ENCODE peak calls at places on chromosomes 4 and X, in seven cellular contexts. D is RWPE2; Z is mucosa of descending colon; V is A549; O is foreskin keratinocyte; E is WTC11; L is CD8-positive, alpha-beta T cell. I is an unnamed sample.

GRCh38 chr4:70892086-70892769 is 9.9 kb upstream of the MOB1B start:
- ATAC-seq in L (no peak), D (no peak), V (no peak), E (no peak), Z (peak), O (no peak), I (peak)

GRCh38 chr4:72319596-72319995 is 249.4 kb downstream of the ADAMTS3 start:
- ATAC-seq in L (no peak), V (no peak), Z (no peak), O (peak), E (no peak), D (peak), I (no peak)

GRCh38 chrX:74085642-74086236 is 218.2 kb upstream of the ZCCHC13 start:
- ATAC-seq in O (no peak), L (no peak), Z (no peak), V (no peak), E (no peak), D (no peak), I (no peak)

GRCh38 chr4:53039741-53040458 is 177.8 kb downstream of the RASL11B start:
- ATAC-seq in V (no peak), E (no peak), L (no peak), O (no peak), Z (no peak), D (no peak), I (no peak)

GRCh38 chrX:152806035-152806434 is 24.5 kb downstream of the CETN2 start:
- ATAC-seq in V (no peak), L (no peak), O (no peak), D (no peak), E (no peak), Z (no peak), I (no peak)

GRCh38 chrX:20315140-20315539 is 48.4 kb upstream of the RPS6KA3 start:
- ATAC-seq in Z (peak), L (no peak), D (peak), E (no peak), V (no peak), O (peak), I (no peak)

GRCh38 chrX:139113682-139114081 is 402.2 kb upstream of the FGF13 start:
- ATAC-seq in L (no peak), D (no peak), V (no peak), Z (no peak), E (no peak), O (no peak), I (peak)

GRCh38 chrX:7055386-7056137 is 92.0 kb upstream of the STS start:
- ATAC-seq in Z (peak), L (no peak), V (no peak), E (no peak), D (no peak), O (no peak), I (no peak)

DNA sequence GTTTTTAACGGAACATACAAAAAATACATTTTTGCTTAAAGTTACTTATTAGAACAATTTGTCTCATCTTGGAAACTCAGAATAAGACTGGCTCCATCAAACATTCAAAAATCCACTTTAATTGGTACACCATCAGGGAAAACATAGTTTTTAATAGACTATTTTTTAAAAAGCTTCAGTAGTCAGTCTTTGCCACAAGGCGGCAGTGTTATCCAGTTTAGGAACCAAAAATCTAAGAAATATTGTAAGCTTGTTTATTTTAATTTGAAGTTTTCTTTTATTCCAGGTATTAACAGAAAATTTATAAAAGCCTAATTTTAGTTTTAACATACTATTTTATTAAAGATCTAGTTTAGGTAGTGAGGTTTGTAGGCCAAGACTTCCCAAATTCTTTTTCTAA is 107.7 kb downstream of the APOOL start:
- ATAC-seq in V (no peak), O (no peak), L (no peak), D (no peak), Z (peak), E (no peak), I (no peak)
- TF ChIP-seq CTCF in V (peak), O (peak), L (peak), D (peak), Z (peak), E (peak), I (peak)

DNA sequence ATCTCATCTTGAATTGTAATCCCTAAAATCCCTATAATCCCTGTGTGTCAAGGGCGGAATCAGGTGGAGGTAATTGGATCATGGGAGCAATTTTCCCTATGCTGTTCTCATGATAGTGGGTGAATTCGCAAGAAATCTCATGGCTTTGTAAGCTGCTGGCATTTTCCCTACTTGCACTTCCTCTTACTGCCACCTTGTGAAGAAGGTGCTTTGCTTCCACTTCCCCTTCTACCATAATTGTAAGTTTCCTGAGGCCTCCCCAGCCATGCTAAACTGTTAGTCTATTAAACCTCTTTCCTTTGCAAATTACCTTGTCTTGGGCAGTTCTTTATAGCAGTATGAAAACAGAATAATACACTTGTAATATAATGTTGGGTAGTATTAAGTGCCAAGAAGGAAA is 1087.4 kb upstream of the SLIT2 start:
- ATAC-seq in L (no peak), V (no peak), E (no peak), D (no peak), Z (no peak), O (no peak), I (no peak)
- TF ChIP-seq CTCF in L (no peak), V (no peak), E (no peak), D (no peak), Z (no peak), O (no peak), I (no peak)

GRCh38 chrX:8849945-8850344 is 48.8 kb upstream of the FAM9A start:
- ATAC-seq in V (no peak), O (no peak), E (peak), L (no peak), D (no peak), Z (no peak), I (no peak)
- TF ChIP-seq CTCF in V (no peak), O (no peak), E (no peak), L (no peak), D (no peak), Z (no peak), I (no peak)

DNA sequence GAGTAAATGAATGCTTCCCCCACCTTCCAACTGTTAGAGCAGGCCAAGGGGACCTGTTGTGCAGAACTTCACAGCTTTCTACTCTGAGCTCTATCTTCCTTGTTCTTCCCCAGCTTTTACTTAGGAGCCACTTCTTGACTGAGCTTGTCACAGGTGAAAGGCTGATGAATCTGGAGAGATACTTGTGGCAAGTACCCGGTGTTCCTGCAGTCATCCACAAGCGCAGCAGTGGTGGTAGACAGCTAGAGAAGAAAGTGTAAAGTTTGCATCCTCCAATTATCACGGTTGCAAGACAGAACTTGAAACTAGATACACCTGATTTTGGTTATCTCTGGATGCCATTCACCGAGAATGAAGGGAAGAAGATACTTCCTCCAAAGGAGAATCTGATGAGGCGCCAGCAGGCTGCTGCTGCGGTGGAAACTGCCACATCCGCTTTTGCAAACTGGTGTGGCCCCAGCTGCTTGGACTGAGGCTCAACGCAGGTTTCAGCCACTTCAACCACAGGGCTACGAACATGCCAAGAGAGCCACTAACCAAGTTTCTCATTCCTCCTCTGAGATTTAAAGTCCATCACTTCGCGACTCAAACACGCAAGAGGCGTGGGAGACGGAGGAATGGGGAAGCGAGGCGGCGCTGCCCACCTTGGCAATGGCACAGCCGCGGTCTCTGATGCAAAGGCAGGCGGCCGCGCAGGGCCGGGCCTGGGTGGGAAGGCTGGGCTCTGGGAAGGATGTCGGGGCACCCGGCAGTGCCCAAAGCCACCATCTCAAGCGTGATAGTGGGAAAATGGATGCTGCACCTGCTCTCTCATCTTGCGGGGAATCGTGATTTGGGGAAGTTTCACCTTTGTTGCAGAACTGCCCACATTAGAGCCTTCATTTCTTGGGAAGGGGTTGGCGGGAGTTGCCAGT is 1.3 kb upstream of the FHIP1A start:
- ATAC-seq in O (no peak), D (peak), E (no peak), Z (peak), V (no peak), L (no peak), I (no peak)
- TF ChIP-seq CTCF in O (peak), D (peak), E (no peak), Z (no peak), V (no peak), L (no peak), I (no peak)

I was measured in gastroesophageal sphincter.